ENCODE peak calls at places on chromosomes 2 and 18, in ten cellular contexts. W is psoas muscle; R is SK-N-SH; O is mammary epithelial cell; I is CD8-positive, alpha-beta memory T cell; S is PC-3; X is body of pancreas; Z is heart right ventricle; V is pancreas; U is A549. Q is an unnamed sample.
A peak's percentile ranks its signal among the peaks of the same experiment; 100 is the strongest.

GRCh38 chr18:56447972-56448371 is 190.4 kb downstream of the TXNL1 start:
- DNase-seq in W (no peak), R (no peak), O (no peak), I (no peak), S (no peak), X (no peak), Z (no peak), V (no peak), U (no peak), Q (no peak)

GRCh38 chr18:62781893-62782292 is 66.6 kb downstream of the PHLPP1 start:
- DNase-seq in W (peak; percentile 23), R (no peak), O (peak; percentile 90), I (no peak), S (peak; percentile 85), X (no peak), Z (no peak), V (no peak), U (no peak), Q (no peak)

GRCh38 chr2:128631698-128632490 is 313.2 kb upstream of the HS6ST1 start:
- DNase-seq in W (no peak), R (no peak), O (no peak), I (no peak), S (no peak), X (no peak), Z (no peak), V (no peak), U (no peak), Q (no peak)

GRCh38 chr2:22784586-22784985 is 600.4 kb upstream of the KLHL29 start:
- DNase-seq in W (no peak), R (no peak), O (no peak), I (no peak), S (no peak), X (no peak), Z (no peak), V (no peak), U (no peak), Q (no peak)

GRCh38 chr2:30428827-30429461 is 18.1 kb upstream of the LCLAT1 start:
- DNase-seq in W (no peak), R (no peak), O (no peak), I (no peak), S (no peak), X (no peak), Z (no peak), V (no peak), U (no peak), Q (no peak)

GRCh38 chr2:239819974-239820555 is 205.1 kb downstream of the NDUFA10 start:
- DNase-seq in W (no peak), R (peak; percentile 64), O (no peak), I (no peak), S (no peak), X (no peak), Z (no peak), V (no peak), U (no peak), Q (no peak)

GRCh38 chr18:62721837-62722795 is 6.8 kb downstream of the PHLPP1 start:
- DNase-seq in W (no peak), R (no peak), O (no peak), I (no peak), S (no peak), X (no peak), Z (no peak), V (no peak), U (no peak), Q (no peak)

GRCh38 chr2:119888673-119889072 is 124.2 kb upstream of the EPB41L5 start:
- DNase-seq in W (no peak), R (no peak), O (peak; percentile 31), I (no peak), S (peak; percentile 18), X (no peak), Z (no peak), V (no peak), U (no peak), Q (no peak)

GRCh38 chr2:3504741-3505140 is 14.6 kb downstream of the ADI1 start:
- DNase-seq in W (no peak), R (no peak), O (no peak), I (no peak), S (no peak), X (no peak), Z (no peak), V (no peak), U (no peak), Q (no peak)

GRCh38 chr2:43636616-43637015 is 444 bp upstream of the PLEKHH2 start:
- DNase-seq in W (no peak), R (no peak), O (no peak), I (no peak), S (no peak), X (no peak), Z (no peak), V (no peak), U (no peak), Q (no peak)

GRCh38 chr2:3787768-3788167 is 84.4 kb downstream of the DCDC2C start:
- DNase-seq in W (no peak), R (no peak), O (no peak), I (no peak), S (no peak), X (no peak), Z (no peak), V (no peak), U (no peak), Q (no peak)

GRCh38 chr18:64710105-64710861 is 561.4 kb upstream of the LINC00305 start:
- DNase-seq in W (no peak), R (no peak), O (no peak), I (no peak), S (peak; percentile 92), X (no peak), Z (no peak), V (no peak), U (no peak), Q (no peak)

DNA sequence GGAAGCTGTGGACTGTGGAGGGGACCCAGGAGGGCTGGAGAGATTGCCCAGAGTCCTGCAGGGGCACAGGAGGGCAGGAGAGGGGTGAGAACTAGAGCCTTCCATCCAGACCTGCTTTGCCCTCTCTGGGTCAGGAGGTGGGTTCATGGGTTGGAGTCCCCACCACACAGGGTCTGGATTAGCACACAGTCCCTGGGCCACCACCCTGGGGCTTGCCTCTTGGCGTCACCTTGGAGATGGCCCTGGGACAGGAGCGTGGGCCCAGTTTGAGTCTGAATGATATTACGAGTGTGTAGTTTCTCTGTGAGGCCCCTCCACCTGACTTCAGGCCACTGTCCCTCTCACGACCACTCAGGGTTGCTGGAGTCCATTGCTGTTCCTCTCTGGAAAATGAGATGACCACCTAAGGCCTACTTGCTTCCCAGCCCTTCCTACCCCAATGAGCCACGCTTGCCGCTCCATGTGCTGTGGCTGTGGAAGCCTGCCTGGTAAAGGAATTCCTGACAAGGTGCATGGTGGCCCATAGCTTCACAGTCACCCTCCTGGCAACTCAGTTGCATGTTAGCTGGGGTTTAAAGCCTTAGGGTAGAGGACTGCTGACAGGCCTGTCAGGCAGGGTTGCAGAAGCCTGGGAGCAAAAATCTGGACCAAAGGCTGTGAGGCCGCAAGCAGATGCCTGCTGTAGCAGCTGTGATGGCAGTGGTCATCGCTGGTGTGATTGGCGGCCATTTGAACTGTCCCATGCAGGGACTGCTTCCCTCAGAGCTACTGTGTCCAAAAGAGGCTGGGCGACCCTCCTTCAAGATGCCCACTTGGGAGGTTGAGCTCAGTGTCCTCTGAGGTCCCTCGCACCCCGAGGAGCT is 14.2 kb downstream of the ATOH8 start:
- DNase-seq in W (no peak), R (no peak), O (no peak), I (no peak), S (no peak), X (no peak), Z (no peak), V (no peak), U (no peak), Q (peak; percentile 12)
- H3K4me1 ChIP-seq in W (peaks cover 58% of the 10 kb centered on the region), R (peaks cover 65% of the 10 kb centered on the region), O (peaks cover 17% of the 10 kb centered on the region), I (no peaks in the 10 kb centered on the region), S (peaks cover 14% of the 10 kb centered on the region), X (peaks cover 60% of the 10 kb centered on the region), Z (peaks cover 82% of the 10 kb centered on the region), V (peaks cover 22% of the 10 kb centered on the region), U (peaks cover 65% of the 10 kb centered on the region), Q (peaks cover 67% of the 10 kb centered on the region)

GRCh38 chr2:216855079-216855478 is 4.8 kb downstream of the TNP1 start:
- DNase-seq in W (no peak), R (no peak), O (no peak), I (no peak), S (no peak), X (no peak), Z (no peak), V (no peak), U (no peak), Q (no peak)
- H3K4me1 ChIP-seq in W (peaks cover 19% of the 10 kb centered on the region), R (no peaks in the 10 kb centered on the region), O (peaks cover 7% of the 10 kb centered on the region), I (peaks cover 15% of the 10 kb centered on the region), S (no peaks in the 10 kb centered on the region), X (peaks cover 2% of the 10 kb centered on the region), Z (peaks cover 40% of the 10 kb centered on the region), V (no peaks in the 10 kb centered on the region), U (no peaks in the 10 kb centered on the region), Q (peaks cover 11% of the 10 kb centered on the region)

GRCh38 chr2:61185329-61185728 is 23.3 kb downstream of the C2orf74 start:
- DNase-seq in W (no peak), R (no peak), O (no peak), I (no peak), S (no peak), X (no peak), Z (no peak), V (no peak), U (no peak), Q (no peak)
- H3K4me1 ChIP-seq in W (peaks cover 5% of the 10 kb centered on the region), R (peaks cover 20% of the 10 kb centered on the region), O (peaks cover 6% of the 10 kb centered on the region), I (peaks cover 23% of the 10 kb centered on the region), S (peaks cover 8% of the 10 kb centered on the region), X (peaks cover 22% of the 10 kb centered on the region), Z (peaks cover 23% of the 10 kb centered on the region), V (peaks cover 7% of the 10 kb centered on the region), U (peaks cover 5% of the 10 kb centered on the region), Q (peaks cover 6% of the 10 kb centered on the region)

GRCh38 chr2:69592511-69592910 is 51.0 kb downstream of the AAK1 start:
- DNase-seq in W (no peak), R (no peak), O (no peak), I (no peak), S (no peak), X (no peak), Z (no peak), V (no peak), U (no peak), Q (no peak)
- H3K4me1 ChIP-seq in W (peaks cover 76% of the 10 kb centered on the region), R (no peaks in the 10 kb centered on the region), O (peaks cover 11% of the 10 kb centered on the region), I (peaks cover 80% of the 10 kb centered on the region), S (no peaks in the 10 kb centered on the region), X (peaks cover 28% of the 10 kb centered on the region), Z (peaks cover 64% of the 10 kb centered on the region), V (no peaks in the 10 kb centered on the region), U (peaks cover 8% of the 10 kb centered on the region), Q (peaks cover 9% of the 10 kb centered on the region)

GRCh38 chr18:9614401-9615279 is at the start of gene PPP4R1:
- DNase-seq in W (peak; percentile 86), R (peak; percentile 94), O (peak; percentile 76), I (peak; percentile 54), S (peak; percentile 72), X (peak; percentile 84), Z (peak; percentile 75), V (peak; percentile 82), U (peak; percentile 40), Q (peak; percentile 91)

GRCh38 chr18:9613550-9614400 is 584 bp downstream of the PPP4R1 start:
- DNase-seq in W (peak; percentile 59), R (peak; percentile 80), O (peak; percentile 65), I (peak; percentile 29), S (peak; percentile 65), X (peak; percentile 61), Z (peak; percentile 64), V (peak; percentile 58), U (no peak), Q (peak; percentile 80)

GRCh38 chr18:9615280-9615797 is 980 bp upstream of the PPP4R1 start:
- DNase-seq in W (no peak), R (no peak), O (no peak), I (no peak), S (no peak), X (no peak), Z (no peak), V (no peak), U (no peak), Q (no peak)

GRCh38 chr18:9617006-9617542 is 2.7 kb upstream of the PPP4R1 start:
- DNase-seq in W (no peak), R (no peak), O (no peak), I (no peak), S (peak; percentile 54), X (no peak), Z (no peak), V (no peak), U (no peak), Q (no peak)

GRCh38 chr18:9615973-9616559 is 1.7 kb upstream of the PPP4R1 start:
- DNase-seq in W (no peak), R (no peak), O (peak; percentile 56), I (no peak), S (peak; percentile 54), X (no peak), Z (no peak), V (no peak), U (no peak), Q (no peak)
- H3K4me1 ChIP-seq in W (peaks cover 21% of the 10 kb centered on the region), R (peaks cover 15% of the 10 kb centered on the region), O (peaks cover 38% of the 10 kb centered on the region), I (peaks cover 15% of the 10 kb centered on the region), S (peaks cover 58% of the 10 kb centered on the region), X (peaks cover 23% of the 10 kb centered on the region), Z (peaks cover 28% of the 10 kb centered on the region), V (peaks cover 7% of the 10 kb centered on the region), U (peaks cover 42% of the 10 kb centered on the region), Q (peaks cover 3% of the 10 kb centered on the region)

Q was measured in right cardiac atrium.